ENCODE peak calls at places on chromosomes 13 and 19, in nine cellular contexts. L is tibial nerve; X is left lung; M is A673; U is ascending aorta; A is naive thymus-derived CD4-positive, alpha-beta T cell; F is heart left ventricle; N is iPS DF 6.9; Y is psoas muscle. G is an unnamed sample. For H3K9me3, the result is how much of the 10 kb centered on the place peaks cover.

GRCh38 chr19:5342573-5343201 is 2.1 kb upstream of the PTPRS start:
- DNase-seq in U (no peak), M (peak), X (no peak), L (no peak), N (no peak), F (no peak), A (no peak), Y (peak), G (no peak)

GRCh38 chr19:16039081-16039480 is 37.2 kb upstream of the TPM4 start:
- DNase-seq in Y (no peak), L (no peak), F (no peak), X (no peak), M (no peak), U (no peak), N (no peak), A (no peak), G (no peak)

GRCh38 chr13:105365831-105366230 is 1169.6 kb downstream of the EFNB2 start:
- DNase-seq in X (no peak), M (peak), L (no peak), U (no peak), F (no peak), A (no peak), Y (no peak), N (no peak), G (no peak)

GRCh38 chr13:97944396-97945029 is 9.0 kb upstream of the IPO5 start:
- DNase-seq in N (no peak), F (no peak), X (no peak), L (no peak), Y (no peak), A (no peak), U (no peak), M (peak), G (no peak)

GRCh38 chr19:56110515-56111448 is 10.3 kb downstream of the ZNF787 start:
- DNase-seq in Y (peak), U (no peak), X (peak), M (no peak), L (no peak), A (no peak), N (no peak), F (peak), G (no peak)

GRCh38 chr19:55116232-55117062 is 990 bp downstream of the PPP1R12C start:
- DNase-seq in M (peak), F (peak), L (peak), X (peak), A (peak), U (no peak), N (no peak), Y (peak), G (peak)

GRCh38 chr13:112034846-112035245 is 32.1 kb upstream of the SOX1 start:
- DNase-seq in F (no peak), A (no peak), N (no peak), M (no peak), X (no peak), U (no peak), L (no peak), Y (no peak), G (no peak)

GRCh38 chr13:110236431-110236830 is 70.5 kb downstream of the COL4A1 start:
- DNase-seq in L (no peak), U (no peak), N (no peak), A (no peak), Y (peak), X (no peak), F (no peak), M (no peak), G (no peak)

GRCh38 chr19:18768046-18768771 is 22.9 kb downstream of the COMP start:
- DNase-seq in X (no peak), Y (no peak), U (no peak), M (no peak), N (no peak), A (no peak), L (no peak), F (peak), G (no peak)

GRCh38 chr13:108154421-108154858 is 60.9 kb downstream of the LIG4 start:
- DNase-seq in F (no peak), Y (no peak), X (peak), M (no peak), U (no peak), L (no peak), A (no peak), N (no peak), G (no peak)

GRCh38 chr19:33171222-33171795 is 22.8 kb upstream of the LRP3 start:
- DNase-seq in U (no peak), N (no peak), Y (no peak), X (no peak), L (no peak), M (no peak), A (no peak), F (no peak), G (no peak)

GRCh38 chr19:40025938-40026596 is 29.2 kb downstream of the ZNF546 start:
- DNase-seq in X (no peak), Y (no peak), M (no peak), F (no peak), A (no peak), L (no peak), N (no peak), U (no peak), G (no peak)
- H3K9me3 ChIP-seq in X (half or more), Y (half or more), M (half or more), F (half or more), A (half or more), L (half or more), N (under half), U (half or more), G (half or more)

GRCh38 chr13:19382111-19382510 is 179.2 kb downstream of the TPTE2 start:
- DNase-seq in F (no peak), Y (no peak), X (no peak), L (no peak), M (no peak), U (no peak), N (no peak), A (no peak), G (no peak)
- H3K9me3 ChIP-seq in F (under half), Y (under half), X (under half), L (under half), M (under half), U (under half), N (under half), A (under half), G (under half)

DNA sequence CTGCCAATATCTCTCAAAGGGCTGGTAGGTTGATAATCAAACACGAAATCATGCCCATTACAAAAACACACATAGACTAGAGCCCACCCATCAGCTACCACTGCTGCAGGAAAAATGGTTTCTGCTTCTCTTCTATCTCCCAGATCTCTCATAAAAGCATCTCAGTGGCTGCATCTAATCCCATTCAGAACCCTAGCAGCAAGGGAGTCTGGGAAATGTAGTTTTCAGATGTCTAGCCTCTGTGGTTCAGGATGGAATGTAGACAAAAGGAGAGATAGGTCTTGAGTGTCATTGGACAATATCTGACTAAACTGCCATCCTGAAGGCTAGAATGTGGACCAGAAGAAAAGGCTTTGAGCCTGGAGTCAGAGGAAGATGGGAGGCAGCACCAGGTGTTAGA is 32.1 kb downstream of the RDH8 start:
- DNase-seq in F (no peak), Y (no peak), X (no peak), U (no peak), M (peak), L (no peak), N (no peak), A (no peak), G (no peak)
- H3K9me3 ChIP-seq in F (under half), Y (under half), X (under half), U (under half), M (under half), L (half or more), N (under half), A (under half), G (under half)

GRCh38 chr19:57552432-57552831 is 7.2 kb downstream of the ZNF550 start:
- DNase-seq in A (no peak), N (no peak), L (no peak), U (no peak), X (no peak), Y (no peak), F (no peak), M (no peak), G (no peak)

DNA sequence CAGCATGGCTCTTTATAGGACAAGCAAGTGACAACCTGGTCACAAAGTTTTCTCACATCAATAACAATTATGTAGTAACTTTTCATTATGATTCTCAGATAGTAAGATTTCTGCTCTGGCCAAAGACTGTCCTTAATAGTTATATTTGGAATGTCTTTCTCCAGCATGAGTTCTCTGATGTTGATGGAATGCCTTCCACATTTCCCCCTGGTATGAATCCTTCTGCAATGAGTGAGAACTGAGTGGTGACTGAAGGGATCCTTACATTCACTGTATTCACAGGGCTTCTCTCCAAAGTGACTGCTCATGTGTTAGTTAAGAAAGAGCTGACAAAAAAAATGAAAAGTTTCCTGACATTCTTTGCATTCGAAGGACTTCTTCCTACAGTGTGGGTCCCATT is 13.2 kb downstream of the ZNF550 start:
- DNase-seq in U (no peak), Y (no peak), L (no peak), M (no peak), X (no peak), A (no peak), N (no peak), F (no peak), G (no peak)
- H3K9me3 ChIP-seq in U (half or more), Y (half or more), L (half or more), M (half or more), X (half or more), A (half or more), N (under half), F (half or more), G (half or more)

GRCh38 chr19:57466489-57466888 is 9.5 kb upstream of the VN1R1 start:
- DNase-seq in M (no peak), L (no peak), A (no peak), N (no peak), Y (peak), F (peak), U (no peak), X (no peak), G (no peak)
- H3K9me3 ChIP-seq in M (half or more), L (half or more), A (half or more), N (under half), Y (half or more), F (half or more), U (half or more), X (half or more), G (half or more)

GRCh38 chr19:11807099-11807380 is 7.0 kb upstream of the ZNF440 start:
- DNase-seq in L (no peak), X (no peak), F (no peak), U (no peak), Y (no peak), M (no peak), A (no peak), N (no peak), G (no peak)

GRCh38 chr19:11806354-11807098 is 7.5 kb upstream of the ZNF440 start:
- DNase-seq in N (no peak), M (no peak), U (no peak), F (no peak), L (no peak), X (no peak), Y (no peak), A (peak), G (no peak)
- H3K9me3 ChIP-seq in N (under half), M (under half), U (under half), F (under half), L (under half), X (half or more), Y (under half), A (half or more), G (half or more)

GRCh38 chr19:28794301-28794700 is 418.6 kb downstream of the UQCRFS1 start:
- DNase-seq in M (no peak), U (no peak), A (no peak), Y (no peak), F (no peak), L (no peak), X (no peak), N (no peak), G (no peak)
- H3K9me3 ChIP-seq in M (under half), U (under half), A (under half), Y (under half), F (under half), L (under half), X (under half), N (under half), G (under half)

DNA sequence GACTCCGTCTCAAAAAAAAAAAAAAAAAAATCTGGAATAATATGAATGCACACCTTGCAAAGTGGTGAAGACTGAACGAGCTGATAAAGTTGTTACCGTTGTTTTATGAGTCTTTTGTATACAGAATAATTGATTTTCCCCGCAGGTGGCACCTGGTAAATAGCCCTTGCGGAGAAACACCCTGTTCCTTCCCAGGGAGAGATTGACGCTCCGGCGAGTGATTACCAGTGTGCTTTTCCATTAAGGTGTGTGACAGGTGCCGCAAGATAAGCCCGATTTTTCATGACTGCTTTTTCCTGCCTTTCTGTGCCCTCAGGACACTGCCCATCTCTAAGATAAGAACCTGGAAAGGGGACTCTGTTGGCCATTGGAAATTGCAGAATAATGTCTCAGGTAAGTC is 943 bp downstream of the ZNF302 start:
- DNase-seq in N (no peak), A (no peak), F (no peak), M (no peak), L (no peak), U (no peak), X (no peak), Y (no peak), G (no peak)
- H3K9me3 ChIP-seq in N (under half), A (under half), F (under half), M (under half), L (under half), U (under half), X (under half), Y (under half), G (under half)

GRCh38 chr13:76865109-76865508 is 21.1 kb downstream of the KCTD12 start:
- DNase-seq in X (no peak), F (no peak), Y (no peak), L (no peak), N (no peak), A (no peak), M (no peak), U (no peak), G (no peak)
- H3K9me3 ChIP-seq in X (under half), F (under half), Y (under half), L (under half), N (under half), A (under half), M (under half), U (under half), G (under half)

G was measured in CD4-positive, CD25-positive, alpha-beta regulatory T cell.